ENCODE peak calls at places on chromosomes 11 and 22, in five cellular contexts. E is ascending aorta, L is NB4, R is IMR-90, N is stomach. P is an unnamed sample.

GRCh38 chr11:130872961-130873360 is 43.3 kb downstream of the SNX19 start:
- DNase-seq in E (no peak), L (no peak), R (peak), N (no peak), P (peak)

GRCh38 chr11:3166268-3167142 is 1.4 kb upstream of the OSBPL5 start:
- DNase-seq in E (peak), L (no peak), R (no peak), N (no peak), P (no peak)

GRCh38 chr11:3905080-3905953 is 49.9 kb downstream of the STIM1 start:
- DNase-seq in E (no peak), L (peak), R (peak), N (peak), P (peak)

GRCh38 chr11:116439480-116439759 is 333.4 kb downstream of the BUD13 start:
- DNase-seq in E (no peak), L (no peak), R (no peak), N (no peak), P (no peak)

GRCh38 chr11:15189646-15190365 is 75.1 kb downstream of the INSC start:
- DNase-seq in E (no peak), L (no peak), R (peak), N (no peak), P (peak)

GRCh38 chr11:119666061-119666460 is 62.9 kb downstream of the NECTIN1 start:
- DNase-seq in E (no peak), L (no peak), R (no peak), N (no peak), P (no peak)

GRCh38 chr11:102678022-102678421 is 27.5 kb downstream of the MMP27 start:
- DNase-seq in E (no peak), L (no peak), R (no peak), N (no peak), P (no peak)

GRCh38 chr22:28283025-28283654 is 364.1 kb upstream of the PITPNB start:
- DNase-seq in E (no peak), L (no peak), R (peak), N (no peak), P (peak)

GRCh38 chr22:38202437-38203089 is 769 bp downstream of the MAFF start:
- DNase-seq in E (peak), L (peak), R (peak), N (peak), P (peak)

GRCh38 chr22:48953103-48953720 is 874.5 kb downstream of the BRD1 start:
- DNase-seq in E (no peak), L (no peak), R (no peak), N (no peak), P (no peak)

GRCh38 chr11:128453444-128454336 is 133.7 kb downstream of the ETS1 start:
- DNase-seq in E (no peak), L (no peak), R (peak), N (peak), P (peak)

GRCh38 chr11:34825315-34825669 is 90.9 kb downstream of the APIP start:
- DNase-seq in E (no peak), L (no peak), R (no peak), N (no peak), P (no peak)

GRCh38 chr11:72084076-72084475 is 3.4 kb downstream of the LRRC51 start:
- DNase-seq in E (no peak), L (no peak), R (no peak), N (no peak), P (no peak)

GRCh38 chr22:50267591-50268390 is 2.4 kb downstream of the MAPK11 start:
- DNase-seq in E (no peak), L (no peak), R (peak), N (peak), P (peak)

GRCh38 chr11:57477507-57478189 is 17.3 kb downstream of the RTN4RL2 start:
- DNase-seq in E (no peak), L (no peak), R (no peak), N (peak), P (no peak)

GRCh38 chr11:96279421-96280290 is 63.3 kb downstream of the MAML2 start:
- DNase-seq in E (no peak), L (peak), R (peak), N (no peak), P (peak)

GRCh38 chr11:44849424-44849823 is 101.3 kb downstream of the TP53I11 start:
- DNase-seq in E (no peak), L (no peak), R (no peak), N (no peak), P (no peak)

GRCh38 chr11:97756571-97757335 is 1264.0 kb upstream of the CNTN5 start:
- DNase-seq in E (no peak), L (no peak), R (no peak), N (no peak), P (no peak)

GRCh38 chr11:102914238-102915043 is 39.7 kb upstream of the MMP12 start:
- DNase-seq in E (no peak), L (peak), R (peak), N (no peak), P (peak)

GRCh38 chr11:12235549-12235944 is 125.2 kb downstream of the MICAL2 start:
- DNase-seq in E (no peak), L (peak), R (peak), N (no peak), P (peak)

GRCh38 chr11:10701982-10702381 is 8.4 kb upstream of the IRAG1 start:
- DNase-seq in E (no peak), L (peak), R (peak), N (no peak), P (no peak)

GRCh38 chr11:134913391-134913790 is 501.3 kb upstream of the B3GAT1 start:
- DNase-seq in E (no peak), L (no peak), R (no peak), N (no peak), P (no peak)

GRCh38 chr11:81026008-81026407 is 1585.2 kb upstream of the TENM4 start:
- DNase-seq in E (no peak), L (no peak), R (no peak), N (no peak), P (no peak)

GRCh38 chr11:120057595-120058581 is 80.0 kb downstream of the TRIM29 start:
- DNase-seq in E (no peak), L (no peak), R (no peak), N (no peak), P (no peak)

GRCh38 chr22:27391092-27391770 is 410.3 kb downstream of the MN1 start:
- DNase-seq in E (no peak), L (no peak), R (no peak), N (no peak), P (no peak)

GRCh38 chr11:31943056-31943780 is 132.1 kb upstream of the PAX6 start:
- DNase-seq in E (no peak), L (no peak), R (no peak), N (no peak), P (no peak)

GRCh38 chr11:78261869-78262637 is 73.3 kb downstream of the USP35 start:
- DNase-seq in E (no peak), L (no peak), R (no peak), N (no peak), P (no peak)

GRCh38 chr11:61173456-61173855 is 12.2 kb upstream of the VPS37C start:
- DNase-seq in E (no peak), L (peak), R (peak), N (peak), P (no peak)
- TF ChIP-seq CTCF in E (no peak), L (no peak), R (peak), N (peak), P (no peak)

DNA sequence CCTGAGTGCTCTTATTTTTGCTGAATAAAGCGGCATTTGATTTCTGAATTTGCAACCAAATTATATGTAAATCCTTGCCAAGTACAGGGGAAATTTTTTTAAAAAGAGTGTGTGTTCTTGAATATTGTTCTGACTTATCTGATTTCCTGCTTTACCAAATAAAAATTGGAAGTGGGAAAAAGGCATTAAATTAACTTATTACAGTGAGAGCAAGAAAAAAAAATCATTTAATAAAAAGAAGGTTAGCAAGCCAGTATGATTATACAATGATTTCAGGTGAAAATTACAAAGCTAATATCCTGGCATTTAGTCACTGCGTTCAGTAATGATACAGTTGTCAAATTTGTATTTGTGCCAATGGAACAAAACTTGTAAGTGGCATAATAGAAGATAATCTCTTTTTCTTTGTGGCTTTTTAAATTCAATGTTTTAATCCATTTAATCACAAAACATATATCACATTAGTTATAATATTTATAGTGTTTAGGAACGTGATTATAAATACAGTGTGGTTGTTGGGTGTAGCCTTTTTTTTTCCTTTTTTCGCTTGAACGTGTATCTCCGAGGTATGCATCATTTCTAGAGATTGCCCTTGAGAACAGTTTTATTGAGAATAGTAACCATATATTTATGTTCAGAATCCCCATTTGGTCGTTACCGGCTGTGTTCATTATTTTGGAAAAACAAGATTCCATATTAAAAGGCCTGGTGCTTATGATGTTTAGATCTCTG is 82.0 kb upstream of the PPARA start:
- DNase-seq in E (no peak), L (no peak), R (no peak), N (no peak), P (peak)
- H3K4me3 ChIP-seq in E (peak), L (peak), R (peak), N (peak), P (peak)

DNA sequence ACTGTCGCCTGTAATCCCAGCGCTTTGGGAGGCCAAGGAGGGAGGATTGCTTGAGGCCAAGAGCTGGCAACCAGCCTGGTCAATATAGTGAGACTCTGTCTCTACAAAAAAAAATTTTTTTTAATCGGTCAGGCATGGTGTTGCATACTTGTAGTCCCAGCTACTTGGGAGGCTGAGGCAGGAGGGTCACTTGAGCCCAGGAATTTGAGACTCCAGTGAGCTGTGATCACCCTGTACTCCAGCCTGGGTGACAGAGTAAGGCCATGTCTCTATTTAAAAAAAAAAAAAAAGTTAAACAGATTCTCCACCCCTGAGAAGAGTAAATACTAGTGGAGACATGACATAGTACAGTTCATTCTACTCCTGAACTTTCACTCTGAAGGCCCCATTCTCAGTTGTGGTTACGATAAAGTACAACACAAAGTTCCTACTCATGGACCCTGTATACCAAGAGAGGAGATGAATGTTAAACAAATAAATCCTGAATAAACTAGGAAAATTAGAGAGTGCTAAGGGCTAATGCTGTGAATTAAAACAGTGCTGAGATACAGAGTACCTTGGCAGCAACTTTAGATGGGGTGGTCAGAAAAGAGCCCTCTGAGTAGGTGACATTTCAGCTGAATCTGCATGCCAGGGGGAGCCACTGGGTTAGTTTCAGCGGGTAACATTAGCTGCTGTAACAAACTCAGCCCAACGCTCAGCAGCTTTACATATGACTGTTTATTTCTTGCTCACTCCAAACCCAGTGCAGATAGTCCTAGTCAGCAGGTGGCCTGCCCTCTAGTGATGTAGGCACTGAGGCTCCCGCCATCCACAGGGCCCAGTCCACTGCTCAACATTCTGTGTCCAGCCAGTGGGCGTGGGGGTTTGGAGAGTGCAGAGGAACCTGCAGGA is 75.1 kb downstream of the DBX1 start:
- DNase-seq in E (no peak), L (no peak), R (no peak), N (no peak), P (no peak)
- TF ChIP-seq CTCF in E (no peak), L (no peak), R (no peak), N (no peak), P (no peak)

DNA sequence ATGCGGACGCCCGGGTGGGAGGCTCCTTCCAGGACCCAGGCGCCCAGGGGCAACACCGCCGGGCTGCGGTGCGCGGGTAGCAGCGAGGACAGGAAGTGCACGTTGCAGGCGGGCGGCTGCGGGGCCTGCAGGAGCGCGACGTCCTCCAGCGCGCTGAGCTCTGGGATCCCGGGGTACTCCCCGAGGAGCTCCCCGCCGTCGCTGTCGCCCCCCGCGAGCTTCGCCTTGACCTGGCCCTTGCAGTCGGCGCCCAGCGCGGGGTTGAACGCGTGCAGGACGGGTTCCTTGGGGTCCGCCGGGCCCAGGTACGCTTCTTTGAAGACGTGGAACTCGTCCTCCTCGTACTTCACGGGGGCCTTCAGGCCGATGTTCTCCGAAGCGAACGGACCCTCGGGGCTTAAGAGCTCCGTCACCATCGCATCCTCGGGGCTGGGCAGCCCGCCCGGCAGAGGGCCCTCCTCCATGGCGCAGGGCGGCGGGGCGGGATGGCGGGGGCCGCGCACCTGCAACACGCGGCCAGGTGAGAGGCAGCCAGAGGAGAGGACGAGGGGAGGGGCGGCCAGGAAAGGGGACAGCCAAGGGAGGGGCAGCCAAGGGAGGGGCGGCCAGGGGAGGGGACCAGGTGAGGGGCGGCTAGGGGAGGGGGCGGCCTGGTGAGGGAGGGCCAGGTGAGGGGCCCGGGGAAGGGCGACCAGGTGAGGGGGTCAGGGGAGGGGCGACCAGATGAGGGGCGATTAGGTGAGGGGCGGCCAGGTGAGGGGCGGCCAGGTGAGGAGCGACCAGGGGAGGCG is 928 bp downstream of the TESMIN start:
- DNase-seq in E (no peak), L (no peak), R (no peak), N (no peak), P (no peak)
- H3K4me3 ChIP-seq in E (peak), L (no peak), R (no peak), N (peak), P (no peak)

GRCh38 chr11:23542171-23542570 is 681.9 kb upstream of the CCDC179 start:
- DNase-seq in E (no peak), L (no peak), R (no peak), N (no peak), P (no peak)

GRCh38 chr11:23539556-23539955 is 679.3 kb upstream of the CCDC179 start:
- DNase-seq in E (no peak), L (no peak), R (no peak), N (no peak), P (peak)

GRCh38 chr11:23542816-23543215 is 682.5 kb upstream of the CCDC179 start:
- DNase-seq in E (no peak), L (no peak), R (no peak), N (no peak), P (no peak)

GRCh38 chr11:23540101-23540561 is 679.9 kb upstream of the CCDC179 start:
- DNase-seq in E (no peak), L (peak), R (peak), N (no peak), P (peak)

DNA sequence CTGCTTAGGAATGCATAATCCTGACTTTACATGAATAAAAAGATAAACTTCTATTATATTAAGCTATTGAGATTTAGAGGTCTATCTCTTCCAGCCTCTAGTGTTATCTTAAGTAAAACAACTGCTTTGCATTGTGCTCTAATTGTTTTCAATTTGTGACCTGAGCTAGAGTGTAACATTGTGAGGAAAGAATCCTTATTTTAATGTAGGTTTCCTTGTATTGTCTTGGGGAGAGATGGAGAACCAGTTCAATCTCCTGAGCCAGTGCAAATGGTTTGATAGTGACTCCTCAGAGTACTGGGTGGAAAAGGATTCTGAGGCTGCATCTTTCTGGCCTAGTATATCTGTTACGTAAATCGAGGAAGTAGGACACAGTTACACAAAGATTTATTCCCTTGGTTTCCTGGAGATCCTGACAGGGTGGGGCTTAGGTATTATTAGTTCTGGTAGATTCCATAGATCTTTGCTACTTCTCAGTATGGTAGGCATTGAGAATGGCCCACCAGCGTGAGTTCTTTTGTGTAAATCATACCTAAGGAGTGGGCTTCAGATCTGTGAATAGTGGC is 683.5 kb upstream of the CCDC179 start:
- DNase-seq in E (no peak), L (no peak), R (no peak), N (no peak), P (no peak)
- TF ChIP-seq CTCF in E (no peak), L (no peak), R (no peak), N (no peak), P (no peak)

DNA sequence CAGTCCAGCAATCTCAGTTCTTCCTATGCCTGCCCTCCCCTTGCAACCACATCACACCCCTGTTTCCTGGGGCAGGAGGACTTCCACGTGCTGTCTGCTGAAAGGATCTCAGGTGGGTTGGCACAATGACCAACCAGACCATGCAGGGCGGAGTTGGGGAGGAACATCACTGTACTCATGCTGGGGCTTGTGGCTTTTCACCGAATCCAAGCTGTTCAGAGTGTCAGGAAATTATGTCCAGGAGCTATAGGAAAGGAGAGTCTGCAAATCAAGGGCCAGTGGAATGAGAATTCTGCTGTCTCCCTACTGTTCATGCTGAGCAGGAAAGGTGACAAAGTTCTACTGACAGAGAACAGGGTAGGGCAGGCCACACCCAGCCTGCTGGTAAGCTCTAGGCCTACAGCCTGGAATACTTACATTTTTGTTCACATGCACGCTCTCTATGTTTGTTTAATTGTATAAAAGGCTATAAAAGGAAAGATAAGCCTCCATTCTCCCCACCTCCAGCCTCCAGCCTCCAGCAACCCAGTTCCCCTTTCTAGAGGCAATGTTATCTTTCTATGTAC is 1.7 kb upstream of the PLAAT2 start:
- DNase-seq in E (no peak), L (no peak), R (no peak), N (peak), P (no peak)
- H3K4me3 ChIP-seq in E (no peak), L (no peak), R (no peak), N (no peak), P (no peak)

GRCh38 chr11:55707029-55707428 is 45.0 kb downstream of the OR4C6 start:
- DNase-seq in E (no peak), L (peak), R (peak), N (no peak), P (peak)
- TF ChIP-seq CTCF in E (no peak), L (peak), R (peak), N (no peak), P (peak)

P was measured in astrocyte of the spinal cord.